ENCODE peak calls at places on chromosomes 7 and 10, in six cellular contexts. P is pancreas; T is SK-N-SH; C is DMS 273 treated with DMSO at 0.1 percent for 48 hours; W is activated CD4-positive, alpha-beta T cell treated with anti-CD3 and anti-CD28 coated beads, Interleukin-2, amount 50 U/mL, for 24 hours; M is mesenteric fat pad. I is an unnamed sample.

GRCh38 chr10:106467506-106467905 is 697.0 kb downstream of the SORCS1 start:
- DNase-seq in P (no peak), T (no peak), C (no peak), W (no peak), M (no peak), I (no peak)

GRCh38 chr10:103510046-103510685 is 16.7 kb downstream of the NEURL1 start:
- DNase-seq in P (no peak), T (peak), C (no peak), W (no peak), M (peak), I (no peak)

GRCh38 chr10:106615081-106615480 is 549.4 kb downstream of the SORCS1 start:
- DNase-seq in P (no peak), T (no peak), C (no peak), W (no peak), M (no peak), I (no peak)

GRCh38 chr7:16260236-16260728 is 161.1 kb downstream of the CRPPA start:
- DNase-seq in P (no peak), T (no peak), C (no peak), W (no peak), M (no peak), I (no peak)

GRCh38 chr10:122126763-122127659 is 138.0 kb downstream of the TACC2 start:
- DNase-seq in P (no peak), T (no peak), C (peak), W (no peak), M (no peak), I (no peak)

GRCh38 chr7:54426406-54426805 is 115.8 kb upstream of the VSTM2A start:
- DNase-seq in P (no peak), T (no peak), C (no peak), W (no peak), M (no peak), I (no peak)

GRCh38 chr7:139471740-139472353 is 11.6 kb downstream of the KLRG2 start:
- DNase-seq in P (no peak), T (no peak), C (no peak), W (no peak), M (no peak), I (no peak)

GRCh38 chr7:39678935-39679690 is 55.7 kb downstream of the RALA start:
- DNase-seq in P (no peak), T (no peak), C (no peak), W (no peak), M (no peak), I (no peak)

GRCh38 chr10:55266797-55267196 is 465.8 kb upstream of the PCDH15 start:
- DNase-seq in P (no peak), T (no peak), C (no peak), W (no peak), M (no peak), I (no peak)

GRCh38 chr7:97454636-97455035 is 277.2 kb upstream of the TAC1 start:
- DNase-seq in P (no peak), T (no peak), C (no peak), W (no peak), M (no peak), I (no peak)

GRCh38 chr10:66990431-66990830 is 64.6 kb downstream of the LRRTM3 start:
- DNase-seq in P (no peak), T (no peak), C (no peak), W (no peak), M (no peak), I (no peak)

I was measured in NCI-H146.